ENCODE peak calls at places on chromosomes 4 and X, in nine cellular contexts. One of them, this sample, is unnamed.
A peak's percentile ranks its signal among the peaks of the same experiment; 100 is the strongest.

GRCh38 chrX:10726647-10727046 is 106.3 kb upstream of the MID1 start:
- DNase-seq in tibial artery: no peak
- DNase-seq in GM12878: no peak
- DNase-seq in choroid plexus epithelial cell: peak; percentile 84
- DNase-seq in brain microvascular endothelial cell: peak; percentile 60
- DNase-seq in A549: no peak
- DNase-seq in foreskin fibroblast: no peak
- DNase-seq in hepatocyte: no peak
- DNase-seq in astrocyte of the cerebellum: peak; percentile 89
- DNase-seq in this sample: no peak

GRCh38 chrX:149910178-149910695 is 19.1 kb upstream of the HSFX4 start:
- DNase-seq in tibial artery: no peak
- DNase-seq in GM12878: no peak
- DNase-seq in choroid plexus epithelial cell: no peak
- DNase-seq in brain microvascular endothelial cell: no peak
- DNase-seq in A549: no peak
- DNase-seq in foreskin fibroblast: no peak
- DNase-seq in hepatocyte: no peak
- DNase-seq in astrocyte of the cerebellum: no peak
- DNase-seq in this sample: no peak

GRCh38 chr4:183876268-183876934 is 28.7 kb upstream of the STOX2 start:
- DNase-seq in tibial artery: peak; percentile 51
- DNase-seq in GM12878: no peak
- DNase-seq in choroid plexus epithelial cell: peak; percentile 39
- DNase-seq in brain microvascular endothelial cell: peak; percentile 70
- DNase-seq in A549: no peak
- DNase-seq in foreskin fibroblast: no peak
- DNase-seq in hepatocyte: peak; percentile 70
- DNase-seq in astrocyte of the cerebellum: peak; percentile 78
- DNase-seq in this sample: peak; percentile 66

GRCh38 chr4:77819409-77819835 is 254 bp upstream of the CNOT6L start:
- DNase-seq in tibial artery: no peak
- DNase-seq in GM12878: no peak
- DNase-seq in choroid plexus epithelial cell: peak; percentile 17
- DNase-seq in brain microvascular endothelial cell: no peak
- DNase-seq in A549: no peak
- DNase-seq in foreskin fibroblast: no peak
- DNase-seq in hepatocyte: peak; percentile 81
- DNase-seq in astrocyte of the cerebellum: no peak
- DNase-seq in this sample: no peak

GRCh38 chrX:138847930-138848329 is 136.4 kb upstream of the FGF13 start:
- DNase-seq in tibial artery: no peak
- DNase-seq in GM12878: no peak
- DNase-seq in choroid plexus epithelial cell: peak; percentile 2
- DNase-seq in brain microvascular endothelial cell: no peak
- DNase-seq in A549: no peak
- DNase-seq in foreskin fibroblast: no peak
- DNase-seq in hepatocyte: peak; percentile 7
- DNase-seq in astrocyte of the cerebellum: peak; percentile 27
- DNase-seq in this sample: no peak

GRCh38 chrX:25523574-25523973 is 507.8 kb upstream of the ARX start:
- DNase-seq in tibial artery: no peak
- DNase-seq in GM12878: no peak
- DNase-seq in choroid plexus epithelial cell: peak; percentile 63
- DNase-seq in brain microvascular endothelial cell: peak; percentile 25
- DNase-seq in A549: peak; percentile 10
- DNase-seq in foreskin fibroblast: no peak
- DNase-seq in hepatocyte: peak; percentile 65
- DNase-seq in astrocyte of the cerebellum: peak; percentile 13
- DNase-seq in this sample: no peak

GRCh38 chrX:106467422-106467821 is 144.4 kb upstream of the RADX start:
- DNase-seq in tibial artery: no peak
- DNase-seq in GM12878: no peak
- DNase-seq in choroid plexus epithelial cell: no peak
- DNase-seq in brain microvascular endothelial cell: no peak
- DNase-seq in A549: no peak
- DNase-seq in foreskin fibroblast: no peak
- DNase-seq in hepatocyte: no peak
- DNase-seq in astrocyte of the cerebellum: no peak
- DNase-seq in this sample: no peak

GRCh38 chr4:64407000-64407399 is 2.2 kb downstream of the TECRL start:
- DNase-seq in tibial artery: no peak
- DNase-seq in GM12878: no peak
- DNase-seq in choroid plexus epithelial cell: no peak
- DNase-seq in brain microvascular endothelial cell: no peak
- DNase-seq in A549: no peak
- DNase-seq in foreskin fibroblast: no peak
- DNase-seq in hepatocyte: no peak
- DNase-seq in astrocyte of the cerebellum: no peak
- DNase-seq in this sample: no peak

GRCh38 chr4:25926473-25926872 is 12.5 kb downstream of the SMIM20 start:
- DNase-seq in tibial artery: no peak
- DNase-seq in GM12878: no peak
- DNase-seq in choroid plexus epithelial cell: no peak
- DNase-seq in brain microvascular endothelial cell: no peak
- DNase-seq in A549: no peak
- DNase-seq in foreskin fibroblast: no peak
- DNase-seq in hepatocyte: no peak
- DNase-seq in astrocyte of the cerebellum: no peak
- DNase-seq in this sample: no peak

GRCh38 chr4:168059251-168059650 is 33.1 kb upstream of the ANXA10 start:
- DNase-seq in tibial artery: no peak
- DNase-seq in GM12878: no peak
- DNase-seq in choroid plexus epithelial cell: peak; percentile 69
- DNase-seq in brain microvascular endothelial cell: no peak
- DNase-seq in A549: no peak
- DNase-seq in foreskin fibroblast: peak; percentile 30
- DNase-seq in hepatocyte: no peak
- DNase-seq in astrocyte of the cerebellum: peak; percentile 68
- DNase-seq in this sample: no peak

GRCh38 chrX:48957477-48957826 is at the start of gene OTUD5:
- DNase-seq in tibial artery: peak; percentile 47
- DNase-seq in GM12878: no peak
- DNase-seq in choroid plexus epithelial cell: no peak
- DNase-seq in brain microvascular endothelial cell: no peak
- DNase-seq in A549: peak; percentile 64
- DNase-seq in foreskin fibroblast: peak; percentile 33
- DNase-seq in hepatocyte: peak; percentile 66
- DNase-seq in astrocyte of the cerebellum: no peak
- DNase-seq in this sample: no peak

GRCh38 chr4:141922224-141922623 is 285.8 kb downstream of the IL15 start:
- DNase-seq in tibial artery: no peak
- DNase-seq in GM12878: no peak
- DNase-seq in choroid plexus epithelial cell: no peak
- DNase-seq in brain microvascular endothelial cell: no peak
- DNase-seq in A549: no peak
- DNase-seq in foreskin fibroblast: no peak
- DNase-seq in hepatocyte: no peak
- DNase-seq in astrocyte of the cerebellum: no peak
- DNase-seq in this sample: no peak

GRCh38 chrX:48715066-48715465 is 18.5 kb downstream of the SUV39H1 start:
- DNase-seq in tibial artery: no peak
- DNase-seq in GM12878: no peak
- DNase-seq in choroid plexus epithelial cell: peak; percentile 61
- DNase-seq in brain microvascular endothelial cell: peak; percentile 31
- DNase-seq in A549: no peak
- DNase-seq in foreskin fibroblast: peak; percentile 51
- DNase-seq in hepatocyte: no peak
- DNase-seq in astrocyte of the cerebellum: no peak
- DNase-seq in this sample: no peak

GRCh38 chr4:31557444-31557843 is 837.3 kb downstream of the PCDH7 start:
- DNase-seq in tibial artery: no peak
- DNase-seq in GM12878: no peak
- DNase-seq in choroid plexus epithelial cell: peak; percentile 3
- DNase-seq in brain microvascular endothelial cell: no peak
- DNase-seq in A549: no peak
- DNase-seq in foreskin fibroblast: no peak
- DNase-seq in hepatocyte: no peak
- DNase-seq in astrocyte of the cerebellum: no peak
- DNase-seq in this sample: no peak

GRCh38 chrX:6693051-6693450 is 158.1 kb upstream of the VCX3A start:
- DNase-seq in tibial artery: no peak
- DNase-seq in GM12878: no peak
- DNase-seq in choroid plexus epithelial cell: no peak
- DNase-seq in brain microvascular endothelial cell: no peak
- DNase-seq in A549: no peak
- DNase-seq in foreskin fibroblast: no peak
- DNase-seq in hepatocyte: no peak
- DNase-seq in astrocyte of the cerebellum: no peak
- DNase-seq in this sample: no peak

GRCh38 chr4:114312349-114312748 is 286.3 kb upstream of the UGT8 start:
- DNase-seq in tibial artery: no peak
- DNase-seq in GM12878: no peak
- DNase-seq in choroid plexus epithelial cell: no peak
- DNase-seq in brain microvascular endothelial cell: no peak
- DNase-seq in A549: no peak
- DNase-seq in foreskin fibroblast: no peak
- DNase-seq in hepatocyte: no peak
- DNase-seq in astrocyte of the cerebellum: no peak
- DNase-seq in this sample: no peak

DNA sequence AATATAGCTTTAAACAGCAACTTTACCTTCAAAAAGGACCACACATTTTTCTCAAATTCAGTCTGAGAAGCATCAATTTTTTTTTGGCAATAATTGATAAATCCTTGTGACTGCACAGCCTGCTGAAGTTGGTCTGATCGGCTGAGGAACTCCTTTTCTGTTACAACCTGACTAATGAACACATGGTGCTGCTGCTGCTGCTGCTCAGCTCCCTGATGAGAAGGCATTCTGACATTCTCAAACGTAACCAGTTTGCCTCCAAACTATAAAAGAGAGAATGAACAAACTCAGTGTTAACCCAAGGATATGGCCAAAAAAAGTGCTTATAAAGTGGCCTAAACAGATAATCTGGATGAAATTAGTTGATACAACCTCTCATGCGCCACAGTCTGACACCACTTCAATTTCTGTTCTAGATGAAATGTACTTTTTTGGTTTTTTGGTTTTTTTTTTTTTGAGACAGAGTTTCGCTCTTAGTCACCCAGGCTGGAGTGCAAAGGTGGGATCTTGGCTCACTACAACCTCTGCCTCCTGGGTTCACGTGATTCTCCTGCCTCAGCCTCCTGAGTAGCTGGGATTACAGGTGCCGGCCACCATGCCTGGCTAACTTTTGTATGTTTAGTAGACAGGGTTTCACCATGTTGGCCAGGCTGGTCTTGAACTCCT is 26.5 kb downstream of the SEC31A start:
- DNase-seq in tibial artery: no peak
- DNase-seq in GM12878: no peak
- DNase-seq in choroid plexus epithelial cell: no peak
- DNase-seq in brain microvascular endothelial cell: no peak
- DNase-seq in A549: no peak
- DNase-seq in foreskin fibroblast: no peak
- DNase-seq in hepatocyte: no peak
- DNase-seq in astrocyte of the cerebellum: no peak
- DNase-seq in this sample: no peak
- TF ChIP-seq CTCF in tibial artery: no peak
- TF ChIP-seq CTCF in GM12878: no peak
- TF ChIP-seq CTCF in choroid plexus epithelial cell: no peak
- TF ChIP-seq CTCF in brain microvascular endothelial cell: no peak
- TF ChIP-seq CTCF in A549: no peak
- TF ChIP-seq CTCF in foreskin fibroblast: no peak
- TF ChIP-seq CTCF in hepatocyte: no peak
- TF ChIP-seq CTCF in astrocyte of the cerebellum: no peak
- TF ChIP-seq CTCF in this sample: no peak

DNA sequence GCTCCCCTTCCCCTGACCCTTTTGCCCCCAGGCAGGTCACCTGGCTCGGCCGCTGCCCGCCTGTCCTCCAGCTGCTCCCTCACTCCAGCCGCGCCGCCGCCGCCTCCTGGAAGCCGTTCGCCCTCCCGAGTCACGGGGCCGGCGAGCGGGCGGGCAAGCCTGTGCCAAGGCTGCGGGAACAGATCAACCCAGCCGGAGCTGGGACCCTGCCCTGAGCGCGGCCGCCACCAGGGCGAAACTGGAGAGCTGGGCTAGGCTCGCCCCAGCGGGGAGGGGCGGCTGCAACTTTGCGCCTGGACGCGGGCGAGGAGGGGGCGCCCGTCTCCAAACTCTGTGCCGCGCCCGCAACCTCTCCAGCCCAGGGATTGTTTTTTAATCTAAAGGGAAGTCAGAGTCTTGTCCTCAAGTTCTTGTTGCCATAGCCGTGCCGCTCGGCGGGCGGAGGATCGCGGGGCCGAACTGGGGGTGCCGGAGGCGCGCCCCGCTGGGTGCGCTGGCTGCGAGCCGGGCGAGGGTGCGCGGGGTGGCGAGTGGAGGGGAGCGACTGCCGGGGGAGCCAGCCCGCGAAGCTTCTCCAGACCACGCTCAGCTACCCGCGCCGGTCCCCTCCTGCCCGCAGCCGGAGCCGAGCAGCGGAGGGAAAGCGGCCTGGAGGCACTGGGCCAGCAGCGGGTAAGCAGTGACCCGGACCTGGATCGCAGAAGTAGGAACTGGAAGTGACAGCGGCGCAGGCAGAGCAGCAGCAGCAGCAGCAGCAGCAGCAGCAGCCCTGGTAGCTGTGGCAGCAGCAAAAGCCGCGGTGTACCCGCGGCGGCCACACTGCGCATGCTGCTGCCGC is 13.4 kb downstream of the ARHGEF6 start:
- DNase-seq in tibial artery: peak; percentile 64
- DNase-seq in GM12878: no peak
- DNase-seq in choroid plexus epithelial cell: peak; percentile 50
- DNase-seq in brain microvascular endothelial cell: peak; percentile 38
- DNase-seq in A549: peak; percentile 53
- DNase-seq in foreskin fibroblast: peak; percentile 47
- DNase-seq in hepatocyte: peak; percentile 57
- DNase-seq in astrocyte of the cerebellum: peak; percentile 12
- DNase-seq in this sample: no peak
- TF ChIP-seq CTCF in tibial artery: peak; percentile 35
- TF ChIP-seq CTCF in GM12878: peak; percentile 42
- TF ChIP-seq CTCF in choroid plexus epithelial cell: peak; percentile 24
- TF ChIP-seq CTCF in brain microvascular endothelial cell: peak; percentile 38
- TF ChIP-seq CTCF in A549: no peak
- TF ChIP-seq CTCF in foreskin fibroblast: peak; percentile 2
- TF ChIP-seq CTCF in hepatocyte: no peak
- TF ChIP-seq CTCF in astrocyte of the cerebellum: peak; percentile 17
- TF ChIP-seq CTCF in this sample: no peak

GRCh38 chr4:123209436-123209835 is 187.2 kb upstream of the SPRY1 start:
- DNase-seq in tibial artery: no peak
- DNase-seq in GM12878: no peak
- DNase-seq in choroid plexus epithelial cell: no peak
- DNase-seq in brain microvascular endothelial cell: peak; percentile 46
- DNase-seq in A549: no peak
- DNase-seq in foreskin fibroblast: no peak
- DNase-seq in hepatocyte: no peak
- DNase-seq in astrocyte of the cerebellum: no peak
- DNase-seq in this sample: no peak
- TF ChIP-seq CTCF in tibial artery: no peak
- TF ChIP-seq CTCF in GM12878: no peak
- TF ChIP-seq CTCF in choroid plexus epithelial cell: no peak
- TF ChIP-seq CTCF in brain microvascular endothelial cell: no peak
- TF ChIP-seq CTCF in A549: no peak
- TF ChIP-seq CTCF in foreskin fibroblast: no peak
- TF ChIP-seq CTCF in hepatocyte: no peak
- TF ChIP-seq CTCF in astrocyte of the cerebellum: no peak
- TF ChIP-seq CTCF in this sample: no peak

DNA sequence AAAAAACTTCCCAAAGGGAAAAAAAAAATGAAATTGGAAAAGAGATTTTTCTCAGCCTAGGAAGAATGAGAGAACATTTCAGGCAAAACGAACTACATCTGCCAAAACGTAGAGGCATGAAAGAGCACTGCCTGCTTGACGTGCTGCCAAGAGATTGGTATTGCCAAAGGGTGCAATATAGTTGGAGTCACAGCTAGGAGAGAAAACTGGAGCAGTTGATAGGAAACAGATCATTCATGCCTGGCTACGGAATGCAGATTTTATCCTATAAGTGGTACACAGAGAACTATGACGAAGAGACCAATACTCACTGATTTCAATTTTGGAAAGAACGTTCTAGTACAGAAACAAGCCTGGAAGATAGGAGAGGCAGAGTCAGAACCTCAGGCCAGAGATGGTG is 68.4 kb upstream of the IQCM start:
- DNase-seq in tibial artery: no peak
- DNase-seq in GM12878: no peak
- DNase-seq in choroid plexus epithelial cell: no peak
- DNase-seq in brain microvascular endothelial cell: no peak
- DNase-seq in A549: no peak
- DNase-seq in foreskin fibroblast: peak; percentile 10
- DNase-seq in hepatocyte: no peak
- DNase-seq in astrocyte of the cerebellum: no peak
- DNase-seq in this sample: no peak
- TF ChIP-seq CTCF in tibial artery: no peak
- TF ChIP-seq CTCF in GM12878: no peak
- TF ChIP-seq CTCF in choroid plexus epithelial cell: no peak
- TF ChIP-seq CTCF in brain microvascular endothelial cell: no peak
- TF ChIP-seq CTCF in A549: no peak
- TF ChIP-seq CTCF in foreskin fibroblast: no peak
- TF ChIP-seq CTCF in hepatocyte: no peak
- TF ChIP-seq CTCF in astrocyte of the cerebellum: no peak
- TF ChIP-seq CTCF in this sample: no peak

This sample was measured in omental fat pad.